ENCODE peak calls at places on chromosomes 13 and 19, in nine cellular contexts. V is psoas muscle, J is uterus, B is AG04450, G is mammary epithelial cell, W is gastrocnemius medialis, M is A673, C is dorsolateral prefrontal cortex, O is upper lobe of left lung. F is an unnamed sample.

GRCh38 chr19:22619932-22620331 is 14.2 kb upstream of the ZNF492 start:
- DNase-seq in V (no peak), J (no peak), B (no peak), G (no peak), W (no peak), M (no peak), C (no peak), O (peak), F (no peak)

GRCh38 chr19:920051-920857 is 3.1 kb downstream of the KISS1R start:
- DNase-seq in V (no peak), J (no peak), B (no peak), G (peak), W (no peak), M (peak), C (no peak), O (no peak), F (no peak)

GRCh38 chr13:71417205-71417604 is 449.8 kb downstream of the DACH1 start:
- DNase-seq in V (no peak), J (no peak), B (no peak), G (no peak), W (no peak), M (no peak), C (no peak), O (no peak), F (no peak)

GRCh38 chr13:32791545-32792172 is 205.4 kb downstream of the PDS5B start:
- DNase-seq in V (no peak), J (no peak), B (no peak), G (no peak), W (no peak), M (no peak), C (no peak), O (no peak), F (no peak)

GRCh38 chr19:38667552-38668205 is 20.2 kb downstream of the ACTN4 start:
- DNase-seq in V (no peak), J (no peak), B (no peak), G (no peak), W (no peak), M (peak), C (no peak), O (no peak), F (no peak)

GRCh38 chr13:105058517-105058916 is 1476.9 kb downstream of the EFNB2 start:
- DNase-seq in V (no peak), J (no peak), B (no peak), G (no peak), W (no peak), M (no peak), C (no peak), O (no peak), F (no peak)

GRCh38 chr13:50685491-50685890 is 158.0 kb downstream of the DLEU7 start:
- DNase-seq in V (peak), J (peak), B (no peak), G (peak), W (peak), M (peak), C (peak), O (peak), F (peak)

GRCh38 chr19:10006752-10007323 is 3.5 kb downstream of the COL5A3 start:
- DNase-seq in V (no peak), J (no peak), B (no peak), G (no peak), W (no peak), M (no peak), C (no peak), O (no peak), F (no peak)

GRCh38 chr13:101397742-101398141 is 18.6 kb downstream of the NALCN start:
- DNase-seq in V (no peak), J (no peak), B (peak), G (peak), W (no peak), M (no peak), C (no peak), O (no peak), F (no peak)

GRCh38 chr13:61664821-61665705 is 249.4 kb upstream of the PCDH20 start:
- DNase-seq in V (no peak), J (no peak), B (no peak), G (no peak), W (no peak), M (no peak), C (no peak), O (no peak), F (no peak)

GRCh38 chr19:5091576-5092215 is 122.8 kb downstream of the KDM4B start:
- DNase-seq in V (peak), J (peak), B (no peak), G (no peak), W (no peak), M (no peak), C (no peak), O (no peak), F (no peak)

GRCh38 chr19:41886761-41887710 is 4.1 kb downstream of the ARHGEF1 start:
- DNase-seq in V (no peak), J (no peak), B (no peak), G (peak), W (no peak), M (peak), C (no peak), O (no peak), F (no peak)
- H3K27ac ChIP-seq in V (no peak), J (no peak), B (peak), G (peak), W (no peak), M (peak), C (peak), O (peak), F (peak)

GRCh38 chr13:24271231-24271610 is 38.2 kb upstream of the C1QTNF9 start:
- DNase-seq in V (no peak), J (no peak), B (no peak), G (no peak), W (no peak), M (no peak), C (no peak), O (no peak), F (no peak)
- H3K27ac ChIP-seq in V (peak), J (peak), B (peak), G (no peak), W (peak), M (peak), C (peak), O (peak), F (peak)

DNA sequence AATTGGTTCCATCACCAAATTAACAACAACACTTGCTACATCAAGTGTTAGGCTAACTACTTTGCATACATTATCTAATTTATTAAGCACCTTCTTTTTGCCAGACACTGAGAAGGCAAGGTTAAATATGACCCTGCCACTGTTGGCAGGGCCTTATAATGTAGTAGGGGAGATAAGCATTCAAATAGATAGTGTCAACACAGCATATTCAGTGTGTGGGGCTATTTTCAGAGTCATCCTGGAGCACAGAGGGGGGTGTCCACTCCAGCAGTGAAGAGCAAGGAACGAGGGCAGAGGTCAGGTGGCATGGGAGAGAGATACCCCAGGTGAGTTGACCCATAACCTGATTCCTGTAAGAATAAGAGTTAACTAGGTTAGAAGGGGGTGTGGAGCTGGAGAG is 121.6 kb downstream of the COG6 start:
- DNase-seq in V (no peak), J (no peak), B (no peak), G (no peak), W (no peak), M (no peak), C (no peak), O (no peak), F (no peak)
- H3K27ac ChIP-seq in V (no peak), J (no peak), B (peak), G (no peak), W (no peak), M (no peak), C (no peak), O (no peak), F (no peak)

DNA sequence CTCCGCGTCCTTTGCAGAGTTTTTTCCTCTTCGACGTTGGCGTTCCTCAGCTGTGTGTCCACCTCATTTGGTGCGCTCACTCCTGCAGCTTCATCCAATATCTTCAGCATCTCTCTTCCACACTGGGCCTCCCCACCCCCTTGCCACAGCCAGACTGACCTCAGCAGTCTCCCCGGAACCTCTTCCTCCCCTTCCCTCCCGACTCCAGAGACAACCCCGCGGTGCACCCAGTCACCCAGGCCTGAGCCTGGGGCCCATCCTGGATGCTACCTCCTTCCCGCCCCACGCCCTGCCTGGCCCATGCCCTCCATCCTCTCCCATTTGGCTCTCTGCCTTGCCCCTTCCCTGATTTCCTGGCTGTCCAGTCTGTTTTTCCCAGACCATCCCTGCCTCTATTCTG is 8.1 kb upstream of the C5AR2 start:
- DNase-seq in V (peak), J (no peak), B (no peak), G (no peak), W (no peak), M (no peak), C (no peak), O (no peak), F (no peak)
- H3K27ac ChIP-seq in V (no peak), J (no peak), B (no peak), G (no peak), W (no peak), M (no peak), C (peak), O (peak), F (peak)